ENCODE peak calls at places on chromosomes 16 and 17, in five cellular contexts. U, V, L, K and S are unnamed samples.

GRCh38 chr17:27453466-27453865 is 2.8 kb upstream of the KSR1 start:
- DNase-seq in V (no peak), L (no peak), U (no peak), K (no peak), S (peak)

GRCh38 chr17:60160829-60161501 is 11.2 kb downstream of the CA4 start:
- DNase-seq in U (no peak), L (no peak), K (peak), V (no peak), S (no peak)

GRCh38 chr16:11139624-11140375 is 116.2 kb downstream of the SOCS1 start:
- DNase-seq in U (no peak), V (no peak), K (no peak), L (peak), S (no peak)

GRCh38 chr17:83195330-83196087 is 116.1 kb downstream of the METRNL start:
- DNase-seq in V (no peak), U (no peak), K (no peak), L (peak), S (no peak)

GRCh38 chr16:11556214-11556819 is 30.4 kb downstream of the LITAF start:
- DNase-seq in U (no peak), K (no peak), V (no peak), L (no peak), S (no peak)

GRCh38 chr16:12971216-12971615 is 69.8 kb downstream of the SHISA9 start:
- DNase-seq in K (no peak), V (no peak), L (no peak), U (no peak), S (peak)

GRCh38 chr17:14471052-14471451 is 170.2 kb downstream of the HS3ST3B1 start:
- DNase-seq in U (no peak), K (no peak), L (no peak), V (no peak), S (peak)

GRCh38 chr17:16085066-16085699 is 85.6 kb downstream of the TTC19 start:
- DNase-seq in L (no peak), V (no peak), K (no peak), U (no peak), S (peak)

GRCh38 chr17:81977211-81978091 is at the start of gene ASPSCR1:
- DNase-seq in V (no peak), L (peak), K (peak), U (peak), S (peak)

GRCh38 chr17:2940352-2940751 is 123.1 kb downstream of the OR1D5 start:
- DNase-seq in K (no peak), V (no peak), L (no peak), U (no peak), S (no peak)

GRCh38 chr17:80270836-80271235 is 10.2 kb downstream of the RNF213 start:
- DNase-seq in V (peak), K (peak), U (peak), L (peak), S (peak)